ENCODE peak calls at places on chromosomes 2 and 18, in ten cellular contexts. C, Z, L, F, E, J, Y, S, A and Q are unnamed samples. For H3K4me1, the result is how much of the 10 kb centered on the place peaks cover.

GRCh38 chr2:11775384-11775783 is 29.0 kb downstream of the LPIN1 start:
- DNase-seq in C (peak), Z (no peak), L (no peak), F (no peak), E (no peak), J (peak), Y (no peak), S (no peak), A (peak), Q (no peak)

GRCh38 chr18:476368-476767 is 24.1 kb downstream of the COLEC12 start:
- DNase-seq in C (no peak), Z (no peak), L (no peak), F (no peak), E (no peak), J (no peak), Y (no peak), S (no peak), A (no peak), Q (no peak)

GRCh38 chr2:204110250-204111183 is 174.0 kb downstream of the ICOS start:
- DNase-seq in C (peak), Z (no peak), L (no peak), F (no peak), E (no peak), J (peak), Y (peak), S (no peak), A (peak), Q (no peak)

GRCh38 chr18:64645753-64646152 is 496.9 kb upstream of the LINC00305 start:
- DNase-seq in C (no peak), Z (no peak), L (no peak), F (no peak), E (no peak), J (no peak), Y (no peak), S (no peak), A (no peak), Q (no peak)

GRCh38 chr18:23662309-23663263 is at the start of gene ANKRD29:
- DNase-seq in C (peak), Z (no peak), L (no peak), F (no peak), E (peak), J (peak), Y (peak), S (peak), A (peak), Q (no peak)

GRCh38 chr2:3293221-3293620 is 84.4 kb downstream of the EIPR1 start:
- DNase-seq in C (no peak), Z (no peak), L (no peak), F (no peak), E (no peak), J (no peak), Y (no peak), S (no peak), A (no peak), Q (peak)

GRCh38 chr18:36519358-36519757 is 221.8 kb downstream of the FHOD3 start:
- DNase-seq in C (no peak), Z (no peak), L (no peak), F (no peak), E (no peak), J (peak), Y (no peak), S (no peak), A (peak), Q (no peak)

GRCh38 chr18:29157057-29157780 is 980.3 kb upstream of the CDH2 start:
- DNase-seq in C (peak), Z (no peak), L (no peak), F (no peak), E (no peak), J (no peak), Y (no peak), S (no peak), A (no peak), Q (no peak)

GRCh38 chr18:45874501-45875184 is 49.2 kb downstream of the SIGLEC15 start:
- DNase-seq in C (no peak), Z (no peak), L (no peak), F (no peak), E (no peak), J (peak), Y (no peak), S (no peak), A (no peak), Q (no peak)

GRCh38 chr2:204480262-204480661 is 65.0 kb upstream of the PARD3B start:
- DNase-seq in C (no peak), Z (no peak), L (no peak), F (no peak), E (no peak), J (no peak), Y (no peak), S (no peak), A (no peak), Q (no peak)

GRCh38 chr2:218631837-218632236 is 24.1 kb downstream of the PLCD4 start:
- DNase-seq in C (peak), Z (no peak), L (no peak), F (no peak), E (no peak), J (peak), Y (no peak), S (no peak), A (no peak), Q (no peak)

GRCh38 chr18:616380-616995 is 19.7 kb downstream of the CLUL1 start:
- DNase-seq in C (peak), Z (no peak), L (no peak), F (no peak), E (no peak), J (peak), Y (no peak), S (no peak), A (peak), Q (no peak)

GRCh38 chr2:45728458-45728942 is 77.0 kb downstream of the PRKCE start:
- DNase-seq in C (no peak), Z (no peak), L (no peak), F (no peak), E (no peak), J (no peak), Y (no peak), S (no peak), A (no peak), Q (no peak)

GRCh38 chr2:132424526-132425121 is 8.0 kb downstream of the GPR39 start:
- DNase-seq in C (no peak), Z (no peak), L (peak), F (no peak), E (peak), J (peak), Y (no peak), S (no peak), A (peak), Q (no peak)

GRCh38 chr2:238240761-238241711 is 1.2 kb upstream of the HES6 start:
- DNase-seq in C (peak), Z (no peak), L (no peak), F (no peak), E (peak), J (peak), Y (no peak), S (no peak), A (peak), Q (no peak)

GRCh38 chr18:59459352-59460059 is 100.4 kb upstream of the LMAN1 start:
- DNase-seq in C (peak), Z (no peak), L (no peak), F (no peak), E (no peak), J (peak), Y (no peak), S (no peak), A (peak), Q (no peak)

GRCh38 chr2:37623971-37624897 is 47.2 kb downstream of the CDC42EP3 start:
- DNase-seq in C (no peak), Z (no peak), L (no peak), F (no peak), E (no peak), J (peak), Y (peak), S (no peak), A (no peak), Q (no peak)

GRCh38 chr2:146523218-146523617 is 1321.6 kb upstream of the ACVR2A start:
- DNase-seq in C (peak), Z (no peak), L (no peak), F (no peak), E (no peak), J (peak), Y (no peak), S (no peak), A (peak), Q (no peak)

GRCh38 chr18:38575648-38576047 is 1010.0 kb upstream of the CELF4 start:
- DNase-seq in C (no peak), Z (no peak), L (no peak), F (no peak), E (no peak), J (no peak), Y (no peak), S (no peak), A (no peak), Q (no peak)

GRCh38 chr2:51085679-51086078 is 53.7 kb upstream of the NRXN1 start:
- DNase-seq in C (no peak), Z (no peak), L (no peak), F (no peak), E (no peak), J (no peak), Y (no peak), S (no peak), A (no peak), Q (no peak)

GRCh38 chr2:108271691-108272253 is 16.9 kb upstream of the SULT1C2 start:
- DNase-seq in C (no peak), Z (peak), L (peak), F (no peak), E (no peak), J (peak), Y (peak), S (no peak), A (peak), Q (no peak)

GRCh38 chr2:44268259-44268649 is 7.0 kb upstream of the SLC3A1 start:
- DNase-seq in C (no peak), Z (no peak), L (no peak), F (no peak), E (no peak), J (peak), Y (no peak), S (peak), A (peak), Q (no peak)

GRCh38 chr2:105455488-105455991 is 56.7 kb upstream of the FHL2 start:
- DNase-seq in C (peak), Z (peak), L (no peak), F (no peak), E (no peak), J (peak), Y (peak), S (peak), A (peak), Q (no peak)

GRCh38 chr2:204795156-204795555 is 249.9 kb downstream of the PARD3B start:
- DNase-seq in C (peak), Z (no peak), L (no peak), F (no peak), E (no peak), J (peak), Y (no peak), S (no peak), A (peak), Q (no peak)

GRCh38 chr2:224973112-224974016 is 68.9 kb downstream of the DOCK10 start:
- DNase-seq in C (no peak), Z (no peak), L (peak), F (no peak), E (no peak), J (peak), Y (no peak), S (peak), A (peak), Q (no peak)

GRCh38 chr18:36535202-36535935 is 237.9 kb downstream of the FHOD3 start:
- DNase-seq in C (no peak), Z (no peak), L (peak), F (no peak), E (no peak), J (no peak), Y (no peak), S (no peak), A (no peak), Q (no peak)

DNA sequence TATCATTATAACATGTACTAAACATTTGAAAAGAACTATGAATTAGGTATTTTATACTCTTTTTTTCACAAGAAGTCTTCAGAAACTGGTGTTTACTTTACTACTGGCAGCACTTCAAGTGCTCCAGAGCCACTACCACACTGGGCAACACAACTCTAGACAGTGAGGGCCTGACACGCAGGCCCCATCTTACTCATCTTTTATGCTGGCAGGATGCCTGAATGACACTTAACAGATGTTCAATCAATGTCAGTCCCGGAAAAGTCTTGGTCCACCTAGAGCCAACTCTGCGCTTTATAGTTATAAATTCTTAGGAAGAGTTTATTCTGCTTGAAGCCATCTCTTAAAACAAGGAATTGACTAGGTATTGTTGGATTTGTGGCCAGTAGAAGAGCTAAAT is 8.7 kb upstream of the WIPF1 start:
- DNase-seq in C (no peak), Z (peak), L (no peak), F (no peak), E (no peak), J (peak), Y (peak), S (no peak), A (peak), Q (no peak)
- H3K4me1 ChIP-seq in C (under half), Z (under half), L (half or more), F (under half), E (under half), J (under half), Y (under half), S (under half), A (under half), Q (under half)

GRCh38 chr2:19359021-19359357 is 566 bp upstream of the OSR1 start:
- DNase-seq in C (no peak), Z (no peak), L (no peak), F (no peak), E (no peak), J (no peak), Y (no peak), S (no peak), A (no peak), Q (no peak)
- H3K4me1 ChIP-seq in C (under half), Z (under half), L (half or more), F (under half), E (under half), J (under half), Y (under half), S (under half), A (under half), Q (half or more)

GRCh38 chr2:234967201-234967873 is 15.5 kb downstream of the SH3BP4 start:
- DNase-seq in C (no peak), Z (no peak), L (no peak), F (no peak), E (peak), J (no peak), Y (no peak), S (no peak), A (no peak), Q (peak)
- H3K4me1 ChIP-seq in C (under half), Z (under half), L (under half), F (under half), E (under half), J (half or more), Y (half or more), S (under half), A (half or more), Q (under half)

GRCh38 chr2:230230087-230230486 is 4.6 kb downstream of the SP140 start:
- DNase-seq in C (peak), Z (no peak), L (no peak), F (no peak), E (peak), J (peak), Y (no peak), S (no peak), A (no peak), Q (no peak)

GRCh38 chr2:230224458-230224857 is 1.1 kb upstream of the SP140 start:
- DNase-seq in C (no peak), Z (no peak), L (no peak), F (no peak), E (no peak), J (no peak), Y (no peak), S (no peak), A (no peak), Q (no peak)

GRCh38 chr2:230226090-230226551 is 585 bp downstream of the SP140 start:
- DNase-seq in C (no peak), Z (no peak), L (no peak), F (no peak), E (no peak), J (no peak), Y (no peak), S (no peak), A (no peak), Q (no peak)

GRCh38 chr2:230225486-230225885 is at the start of gene SP140:
- DNase-seq in C (no peak), Z (peak), L (no peak), F (no peak), E (no peak), J (no peak), Y (no peak), S (peak), A (no peak), Q (no peak)

GRCh38 chr2:230227216-230227615 is 1.7 kb downstream of the SP140 start:
- DNase-seq in C (no peak), Z (no peak), L (no peak), F (no peak), E (no peak), J (no peak), Y (no peak), S (no peak), A (no peak), Q (no peak)
- H3K4me1 ChIP-seq in C (under half), Z (under half), L (under half), F (under half), E (under half), J (under half), Y (under half), S (under half), A (under half), Q (under half)

DNA sequence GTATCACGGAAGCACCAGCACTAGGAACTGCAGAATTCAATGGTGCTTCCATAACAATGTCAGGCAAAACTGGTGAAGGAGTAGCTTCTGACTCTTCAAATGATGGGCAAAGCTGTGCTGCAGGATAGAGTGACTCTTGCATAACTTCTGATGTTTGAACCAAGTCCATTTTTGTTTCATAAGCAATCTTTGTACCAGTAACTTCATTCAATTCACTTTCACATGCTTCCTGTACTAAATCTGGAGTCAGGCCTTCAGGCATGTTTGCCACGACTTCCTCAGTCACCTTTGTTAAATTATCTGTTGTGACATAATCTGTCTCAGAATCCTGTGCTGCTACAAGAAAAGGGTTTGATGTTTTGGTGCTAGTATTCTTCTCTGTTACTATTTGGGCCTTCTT is 24.0 kb downstream of the RTN4 start:
- DNase-seq in C (peak), Z (no peak), L (no peak), F (no peak), E (no peak), J (peak), Y (no peak), S (no peak), A (peak), Q (no peak)
- H3K4me1 ChIP-seq in C (under half), Z (half or more), L (half or more), F (half or more), E (under half), J (half or more), Y (under half), S (half or more), A (half or more), Q (half or more)

GRCh38 chr2:96201338-96201737 is 7.3 kb downstream of the STARD7 start:
- DNase-seq in C (no peak), Z (no peak), L (no peak), F (no peak), E (no peak), J (no peak), Y (no peak), S (no peak), A (no peak), Q (no peak)

GRCh38 chr2:96204836-96205235 is 3.8 kb downstream of the STARD7 start:
- DNase-seq in C (peak), Z (no peak), L (no peak), F (no peak), E (no peak), J (no peak), Y (no peak), S (no peak), A (no peak), Q (no peak)

GRCh38 chr2:96205238-96205637 is 3.4 kb downstream of the STARD7 start:
- DNase-seq in C (no peak), Z (no peak), L (no peak), F (no peak), E (no peak), J (peak), Y (no peak), S (no peak), A (peak), Q (no peak)

GRCh38 chr2:96202152-96202856 is 6.3 kb downstream of the STARD7 start:
- DNase-seq in C (no peak), Z (no peak), L (no peak), F (no peak), E (no peak), J (peak), Y (no peak), S (no peak), A (peak), Q (no peak)

DNA sequence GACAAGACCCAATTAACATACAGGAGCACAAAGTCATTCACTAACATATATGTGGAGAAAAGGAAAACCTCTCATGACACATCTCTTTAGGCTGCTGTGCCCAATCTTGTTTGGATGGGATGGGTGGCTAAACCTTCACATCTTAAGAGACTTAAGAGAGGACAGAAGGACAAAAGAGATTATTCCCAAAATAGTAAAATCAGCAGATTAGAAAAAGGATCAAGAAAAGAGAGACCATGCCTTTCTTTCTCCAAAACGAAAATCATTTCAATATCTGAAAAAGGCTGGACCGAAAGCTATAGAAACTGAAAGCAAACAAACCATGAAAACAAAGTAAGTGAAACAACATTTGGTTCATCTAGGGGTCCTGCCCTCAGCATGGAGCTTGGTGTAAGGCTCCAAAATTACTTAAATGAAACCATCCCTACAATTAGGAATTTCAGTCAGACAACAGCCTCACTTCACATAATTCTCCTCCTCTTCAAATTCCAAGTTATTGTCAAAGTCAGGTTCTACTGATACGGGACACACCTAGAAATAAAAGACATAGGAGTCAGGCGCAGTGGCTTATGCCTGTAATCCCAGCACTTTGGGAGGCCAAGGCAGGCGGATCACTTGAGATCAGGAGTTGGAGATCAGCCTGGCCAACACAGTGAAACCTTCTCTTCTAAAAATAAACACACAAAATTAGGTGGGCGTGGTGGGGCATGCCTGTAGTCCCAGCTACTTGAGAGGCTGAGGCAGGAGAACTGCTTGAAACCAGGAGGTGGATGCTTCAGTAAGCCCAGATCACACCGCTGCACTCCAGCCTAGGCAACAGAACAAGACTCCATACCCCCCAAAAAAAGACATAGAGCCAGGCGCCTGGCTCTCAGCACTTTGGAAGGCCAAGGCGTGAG is 5.2 kb downstream of the STARD7 start:
- DNase-seq in C (peak), Z (no peak), L (no peak), F (no peak), E (no peak), J (peak), Y (no peak), S (no peak), A (peak), Q (no peak)
- H3K4me1 ChIP-seq in C (under half), Z (under half), L (half or more), F (half or more), E (under half), J (half or more), Y (under half), S (under half), A (half or more), Q (half or more)